ENCODE peak calls at places on chromosomes 13 and 19, in eight cellular contexts. Z, L, A, R, G, I, X and T are unnamed samples.
A peak's percentile ranks its signal among the peaks of the same experiment; 100 is the strongest.

GRCh38 chr19:19134687-19135158 is 3.6 kb downstream of the TMEM161A start:
- DNase-seq in X (peak; percentile 32), G (peak; percentile 93), I (no peak), R (peak; percentile 87), Z (no peak), A (no peak), L (no peak), T (peak; percentile 25)

GRCh38 chr13:97133955-97134354 is 88.2 kb upstream of the MBNL2 start:
- DNase-seq in R (no peak), G (no peak), L (peak; percentile 34), A (no peak), I (no peak), Z (no peak), X (no peak), T (no peak)

GRCh38 chr13:44967656-44968451 is 21.4 kb downstream of the NUFIP1 start:
- DNase-seq in L (no peak), G (no peak), I (no peak), Z (no peak), A (no peak), X (no peak), R (no peak), T (no peak)

GRCh38 chr13:27678306-27679040 is 56.8 kb downstream of the POLR1D start:
- DNase-seq in X (no peak), Z (no peak), G (peak; percentile 26), R (no peak), I (no peak), A (no peak), L (no peak), T (no peak)

GRCh38 chr19:56678205-56678604 is 6.6 kb upstream of the ZNF835 start:
- DNase-seq in R (no peak), I (no peak), A (no peak), Z (no peak), X (no peak), L (no peak), G (no peak), T (no peak)

GRCh38 chr19:3459322-3459881 is 20.9 kb downstream of the SMIM24 start:
- DNase-seq in I (no peak), A (no peak), X (peak; percentile 95), L (no peak), Z (no peak), R (peak; percentile 47), G (peak; percentile 78), T (no peak)

GRCh38 chr13:73872397-73872796 is 261.8 kb downstream of the KLF12 start:
- DNase-seq in L (no peak), X (no peak), Z (no peak), G (no peak), A (no peak), R (no peak), I (no peak), T (no peak)

GRCh38 chr19:58182577-58182988 is 278 bp upstream of the ZNF274 start:
- DNase-seq in X (peak; percentile 90), G (no peak), A (no peak), I (no peak), Z (no peak), L (no peak), R (peak; percentile 98), T (peak; percentile 94)

GRCh38 chr13:35881360-35881759 is 249.8 kb downstream of the DCLK1 start:
- DNase-seq in L (no peak), A (no peak), R (no peak), I (no peak), X (no peak), G (no peak), Z (no peak), T (no peak)

GRCh38 chr19:17555929-17556813 is 722 bp downstream of the COLGALT1 start:
- DNase-seq in I (no peak), L (no peak), G (peak; percentile 81), A (no peak), X (peak; percentile 74), R (peak; percentile 59), Z (no peak), T (peak; percentile 91)

GRCh38 chr13:72694314-72694713 is 33.1 kb downstream of the MZT1 start:
- DNase-seq in X (no peak), Z (no peak), G (no peak), L (no peak), I (no peak), R (no peak), A (no peak), T (no peak)

GRCh38 chr19:35011091-35011689 is 11.1 kb downstream of the GRAMD1A start:
- DNase-seq in L (no peak), Z (no peak), R (no peak), I (no peak), G (no peak), A (no peak), X (no peak), T (peak; percentile 68)

GRCh38 chr13:105991622-105992254 is 543.7 kb downstream of the EFNB2 start:
- DNase-seq in G (no peak), L (no peak), A (no peak), R (no peak), I (no peak), Z (no peak), X (no peak), T (no peak)

GRCh38 chr13:97231832-97232201 is 9.7 kb downstream of the MBNL2 start:
- DNase-seq in Z (no peak), A (no peak), I (no peak), R (no peak), G (no peak), X (no peak), L (no peak), T (no peak)

GRCh38 chr19:4582980-4583842 is 23.7 kb upstream of the SEMA6B start:
- DNase-seq in G (no peak), I (no peak), X (peak; percentile 50), A (no peak), L (peak; percentile 78), R (no peak), Z (no peak), T (no peak)

GRCh38 chr19:4577020-4577782 is 17.7 kb upstream of the SEMA6B start:
- DNase-seq in G (peak; percentile 69), L (no peak), Z (no peak), I (no peak), R (peak; percentile 53), A (no peak), X (peak; percentile 55), T (no peak)

GRCh38 chr13:77660841-77661250 is 36.6 kb upstream of the SLAIN1 start:
- DNase-seq in Z (no peak), X (no peak), R (no peak), I (no peak), G (no peak), A (no peak), L (no peak), T (no peak)

GRCh38 chr19:1313695-1314613 is 28.3 kb downstream of the EFNA2 start:
- DNase-seq in Z (no peak), R (no peak), L (no peak), G (no peak), X (no peak), A (no peak), I (no peak), T (no peak)

GRCh38 chr13:59946924-59947323 is 216.8 kb downstream of the DIAPH3 start:
- DNase-seq in L (no peak), A (no peak), Z (no peak), G (no peak), I (no peak), X (no peak), R (no peak), T (no peak)

GRCh38 chr13:30824651-30825050 is 81.4 kb upstream of the MEDAG start:
- DNase-seq in I (no peak), L (no peak), X (no peak), G (no peak), R (no peak), A (no peak), Z (no peak), T (no peak)

GRCh38 chr13:30816733-30817132 is 81.4 kb downstream of the ALOX5AP start:
- DNase-seq in G (no peak), R (no peak), L (no peak), X (no peak), Z (no peak), I (no peak), A (no peak), T (peak; percentile 49)

GRCh38 chr13:30821421-30821820 is 84.7 kb upstream of the MEDAG start:
- DNase-seq in L (no peak), A (no peak), R (no peak), I (no peak), Z (no peak), G (no peak), X (no peak), T (no peak)

GRCh38 chr13:30818323-30818960 is 83.1 kb downstream of the ALOX5AP start:
- DNase-seq in Z (no peak), G (no peak), R (no peak), X (no peak), A (no peak), L (no peak), I (no peak), T (no peak)

DNA sequence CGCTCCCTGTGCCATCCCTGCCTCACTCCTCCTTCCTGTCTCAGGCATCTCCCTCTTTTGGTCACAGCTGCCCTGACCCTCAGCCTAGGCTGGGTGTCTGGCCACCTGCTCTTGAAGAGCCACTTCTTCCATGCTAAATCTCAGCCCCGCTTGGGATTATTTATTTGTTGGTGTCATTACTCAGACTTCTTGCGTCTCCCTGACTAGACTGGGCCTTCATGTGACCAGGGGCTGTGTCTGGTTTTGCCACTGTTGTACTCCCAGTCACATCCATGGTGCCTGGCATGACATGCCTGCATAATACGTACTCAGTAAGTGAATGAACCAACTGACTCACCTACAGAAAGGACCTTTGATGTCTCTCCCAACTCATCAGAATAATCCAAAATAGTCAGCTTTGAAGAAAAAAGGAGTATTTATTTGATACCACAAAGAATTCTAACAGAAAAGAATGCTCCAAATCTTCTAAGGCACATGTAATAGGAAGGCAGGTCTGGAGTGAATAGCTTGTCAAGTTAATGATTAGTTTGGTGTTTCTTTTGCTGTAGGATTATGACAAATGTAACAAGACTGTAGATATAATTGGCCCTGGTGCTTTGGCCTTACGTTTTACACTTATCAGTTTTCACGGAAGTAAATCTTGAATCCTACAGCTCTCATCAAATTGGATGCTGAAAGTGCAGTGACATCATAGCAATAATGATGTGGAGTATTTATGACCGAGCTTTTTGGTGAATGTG is 84.0 kb downstream of the ALOX5AP start:
- DNase-seq in G (no peak), X (no peak), A (no peak), I (no peak), L (peak; percentile 50), Z (no peak), R (no peak), T (no peak)
- H3K27ac ChIP-seq in G (no peak overlapping the region), X (peak overlapping the region; percentile 64), A (no peak overlapping the region), I (no peak overlapping the region), L (no peak overlapping the region), Z (peak overlapping the region; percentile 34), R (no peak overlapping the region), T (no peak overlapping the region)

GRCh38 chr13:107144432-107144831 is 576.5 kb upstream of the ARGLU1 start:
- DNase-seq in L (no peak), X (no peak), I (no peak), G (peak; percentile 11), Z (no peak), R (no peak), A (no peak), T (no peak)
- TF ChIP-seq REST in L (no peak), X (no peak), I (no peak), G (no peak), Z (no peak), R (no peak), A (no peak), T (no peak)

GRCh38 chr19:42269518-42270345 is 680 bp downstream of the CIC start:
- DNase-seq in G (no peak), I (no peak), L (no peak), X (no peak), R (no peak), Z (no peak), A (no peak), T (no peak)
- TF ChIP-seq POLR2AphosphoS5 in G (no peak), I (peak; percentile 1), L (no peak), X (no peak), R (no peak), Z (no peak), A (no peak), T (no peak)

GRCh38 chr13:40589285-40590109 is 76.9 kb downstream of the FOXO1 start:
- DNase-seq in L (peak; percentile 56), A (peak; percentile 88), R (no peak), Z (no peak), I (no peak), X (no peak), G (no peak), T (peak; percentile 83)
- H3K27ac ChIP-seq in L (peak overlapping the region; percentile 25), A (peak overlapping the region; percentile 63), R (no peak overlapping the region), Z (no peak overlapping the region), I (no peak overlapping the region), X (peak overlapping the region; percentile 19), G (peak overlapping the region; percentile 56), T (peak overlapping the region; percentile 52)